ENCODE peak calls at places on chromosomes 16 and 17, in eight cellular contexts. N is lung microvascular endothelial cell; I is ascending aorta; S is Right ventricle myocardium superior; U is C1 segment of cervical spinal cord; V is HEK293T; T is stimulated activated CD4-positive, alpha-beta T cell treated with anti-CD3 and anti-CD28 coated beads, Interleukin-15, amount 100 ng/mL, for 1 hour; B is breast epithelium. K is an unnamed sample.

GRCh38 chr16:2447920-2448583 is 11.9 kb upstream of the TEDC2 start:
- DNase-seq in N (no peak), I (no peak), S (no peak), U (no peak), V (no peak), T (no peak), B (no peak), K (no peak)

GRCh38 chr17:75848523-75849303 is 4.5 kb upstream of the UNC13D start:
- DNase-seq in N (peak), I (no peak), S (peak), U (peak), V (peak), T (peak), B (peak), K (no peak)

GRCh38 chr16:72990003-72990521 is 57.9 kb downstream of the ZFHX3 start:
- DNase-seq in N (peak), I (peak), S (peak), U (no peak), V (peak), T (no peak), B (peak), K (no peak)

GRCh38 chr16:72467157-72467759 is 295.3 kb upstream of the PMFBP1 start:
- DNase-seq in N (peak), I (no peak), S (no peak), U (no peak), V (peak), T (no peak), B (no peak), K (no peak)

GRCh38 chr17:76252040-76252954 is 12.0 kb upstream of the RNF157 start:
- DNase-seq in N (peak), I (peak), S (peak), U (no peak), V (no peak), T (no peak), B (peak), K (no peak)

GRCh38 chr16:72291121-72291520 is 119.2 kb upstream of the PMFBP1 start:
- DNase-seq in N (no peak), I (no peak), S (no peak), U (no peak), V (no peak), T (no peak), B (no peak), K (no peak)

GRCh38 chr16:83914091-83914710 is 15.3 kb downstream of the MLYCD start:
- DNase-seq in N (no peak), I (no peak), S (no peak), U (no peak), V (no peak), T (no peak), B (no peak), K (no peak)

GRCh38 chr16:77435240-77435819 is 496 bp upstream of the ADAMTS18 start:
- DNase-seq in N (no peak), I (no peak), S (no peak), U (no peak), V (no peak), T (no peak), B (no peak), K (no peak)

GRCh38 chr17:75869282-75870141 is 8.9 kb downstream of the TRIM47 start:
- DNase-seq in N (peak), I (no peak), S (peak), U (peak), V (no peak), T (no peak), B (peak), K (no peak)

GRCh38 chr17:73323622-73324455 is 12.0 kb upstream of the CDC42EP4 start:
- DNase-seq in N (no peak), I (no peak), S (no peak), U (no peak), V (no peak), T (no peak), B (no peak), K (no peak)